ENCODE peak calls at places on chromosomes 16 and 17, in nine cellular contexts. W, A, S, Y, N, P, T, O and Z are unnamed samples.

GRCh38 chr17:75181110-75181509 is 1.6 kb downstream of the SUMO2 start:
- DNase-seq in W (no peak), A (no peak), S (no peak), Y (no peak), N (no peak), P (no peak), T (no peak), O (no peak), Z (no peak)

GRCh38 chr17:35127751-35128514 is 6.5 kb downstream of the FNDC8 start:
- DNase-seq in W (no peak), A (no peak), S (no peak), Y (no peak), N (no peak), P (no peak), T (peak), O (no peak), Z (no peak)

GRCh38 chr17:82772026-82772425 is 20.2 kb downstream of the TBCD start:
- DNase-seq in W (peak), A (peak), S (no peak), Y (peak), N (peak), P (no peak), T (peak), O (no peak), Z (peak)

GRCh38 chr16:50844840-50845239 is 103.0 kb downstream of the CYLD start:
- DNase-seq in W (no peak), A (no peak), S (no peak), Y (peak), N (no peak), P (no peak), T (no peak), O (no peak), Z (no peak)

GRCh38 chr17:22278302-22279275 is 586.3 kb downstream of the KCNJ18 start:
- DNase-seq in W (no peak), A (no peak), S (no peak), Y (no peak), N (no peak), P (no peak), T (no peak), O (no peak), Z (no peak)

GRCh38 chr17:81682565-81683207 is 911 bp downstream of the ARL16 start:
- DNase-seq in W (peak), A (no peak), S (peak), Y (no peak), N (no peak), P (no peak), T (no peak), O (no peak), Z (no peak)

GRCh38 chr16:14071576-14072271 is 605 bp downstream of the MRTFB start:
- DNase-seq in W (no peak), A (no peak), S (peak), Y (no peak), N (no peak), P (no peak), T (no peak), O (no peak), Z (peak)

GRCh38 chr17:45904886-45905285 is 10.5 kb downstream of the MAPT start:
- DNase-seq in W (no peak), A (no peak), S (peak), Y (no peak), N (no peak), P (no peak), T (no peak), O (no peak), Z (no peak)

GRCh38 chr16:62041401-62041800 is 5.2 kb upstream of the CDH8 start:
- DNase-seq in W (peak), A (peak), S (peak), Y (peak), N (peak), P (peak), T (no peak), O (no peak), Z (peak)

GRCh38 chr16:17921357-17921978 is 415.1 kb downstream of the NPIPA8 start:
- DNase-seq in W (no peak), A (peak), S (peak), Y (no peak), N (peak), P (no peak), T (no peak), O (no peak), Z (peak)

GRCh38 chr17:47720754-47721533 is 12.1 kb upstream of the TBX21 start:
- DNase-seq in W (no peak), A (peak), S (peak), Y (peak), N (peak), P (no peak), T (no peak), O (no peak), Z (no peak)

GRCh38 chr17:45346255-45347015 is 29.6 kb upstream of the MAP3K14 start:
- DNase-seq in W (peak), A (no peak), S (no peak), Y (peak), N (no peak), P (no peak), T (no peak), O (no peak), Z (no peak)

DNA sequence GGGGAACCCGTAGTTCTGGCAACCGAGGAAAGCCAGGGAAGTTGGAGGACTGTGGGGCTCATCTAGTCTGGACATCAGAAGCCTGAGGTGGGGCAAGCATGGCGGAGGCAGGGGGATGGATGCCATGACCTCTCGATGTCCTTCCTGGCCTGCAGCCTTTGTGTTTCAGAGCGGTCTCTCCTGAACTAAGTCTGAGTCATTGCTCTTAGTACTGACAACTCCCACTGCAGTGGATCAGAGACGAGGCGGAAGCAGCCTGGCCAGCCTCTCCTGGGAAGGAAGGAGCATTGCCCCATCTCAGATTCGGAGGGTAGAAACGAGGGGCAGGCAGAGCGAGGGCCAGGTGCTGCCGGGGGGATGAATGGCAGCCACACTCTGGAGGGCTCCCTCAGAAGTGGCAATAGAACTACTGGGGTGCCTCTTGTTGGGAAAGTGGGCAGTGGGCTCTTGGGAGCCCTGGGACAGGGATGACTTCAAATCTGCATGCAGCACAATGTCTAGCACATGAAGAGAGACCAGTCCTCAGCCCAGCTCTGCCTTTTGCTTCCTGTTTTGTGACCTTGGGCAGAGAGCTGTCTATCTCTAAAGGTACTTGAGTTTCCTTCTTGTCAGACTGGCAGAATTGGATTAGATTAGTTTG is 3.6 kb upstream of the STAC2 start:
- DNase-seq in W (no peak), A (peak), S (no peak), Y (peak), N (no peak), P (no peak), T (no peak), O (no peak), Z (peak)
- TF ChIP-seq CTCF in W (no peak), A (no peak), S (no peak), Y (no peak), N (no peak), P (no peak), T (no peak), O (no peak), Z (no peak)

GRCh38 chr16:80317132-80318098 is 223.4 kb upstream of the DYNLRB2 start:
- DNase-seq in W (no peak), A (peak), S (peak), Y (no peak), N (no peak), P (no peak), T (no peak), O (no peak), Z (peak)

GRCh38 chr16:80323808-80324195 is 217.0 kb upstream of the DYNLRB2 start:
- DNase-seq in W (no peak), A (no peak), S (no peak), Y (no peak), N (no peak), P (no peak), T (no peak), O (no peak), Z (no peak)

GRCh38 chr16:80318107-80318506 is 222.7 kb upstream of the DYNLRB2 start:
- DNase-seq in W (no peak), A (no peak), S (no peak), Y (no peak), N (no peak), P (no peak), T (no peak), O (no peak), Z (no peak)

GRCh38 chr16:80323187-80323807 is 217.5 kb upstream of the DYNLRB2 start:
- DNase-seq in W (no peak), A (no peak), S (peak), Y (no peak), N (no peak), P (no peak), T (no peak), O (no peak), Z (no peak)

DNA sequence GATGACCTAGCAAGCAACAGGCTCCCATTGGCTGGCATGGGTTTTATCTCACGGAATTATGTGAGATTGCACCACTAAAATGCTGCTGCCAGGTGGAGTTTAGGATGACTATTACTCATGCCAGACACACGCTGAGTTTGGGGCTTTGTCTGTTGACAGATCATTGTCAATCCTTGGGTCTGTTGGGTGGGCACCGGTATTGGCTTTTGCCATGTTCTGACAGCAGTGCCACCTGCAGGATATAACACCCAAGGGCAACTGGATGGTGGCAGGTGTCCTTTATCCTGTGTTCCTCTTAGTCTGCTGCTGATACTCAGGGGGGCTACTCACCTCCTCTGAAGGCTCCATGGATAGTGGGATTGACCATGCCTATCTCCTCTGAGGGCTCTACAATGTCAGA is 221.6 kb upstream of the DYNLRB2 start:
- DNase-seq in W (no peak), A (no peak), S (no peak), Y (no peak), N (no peak), P (no peak), T (no peak), O (no peak), Z (peak)
- TF ChIP-seq CTCF in W (no peak), A (no peak), S (no peak), Y (no peak), N (peak), P (no peak), T (no peak), O (no peak), Z (peak)

GRCh38 chr16:81464279-81464678 is 19.7 kb downstream of the CMIP start:
- DNase-seq in W (no peak), A (no peak), S (no peak), Y (no peak), N (no peak), P (no peak), T (no peak), O (no peak), Z (no peak)
- TF ChIP-seq CTCF in W (no peak), A (no peak), S (no peak), Y (no peak), N (no peak), P (no peak), T (no peak), O (no peak), Z (no peak)

DNA sequence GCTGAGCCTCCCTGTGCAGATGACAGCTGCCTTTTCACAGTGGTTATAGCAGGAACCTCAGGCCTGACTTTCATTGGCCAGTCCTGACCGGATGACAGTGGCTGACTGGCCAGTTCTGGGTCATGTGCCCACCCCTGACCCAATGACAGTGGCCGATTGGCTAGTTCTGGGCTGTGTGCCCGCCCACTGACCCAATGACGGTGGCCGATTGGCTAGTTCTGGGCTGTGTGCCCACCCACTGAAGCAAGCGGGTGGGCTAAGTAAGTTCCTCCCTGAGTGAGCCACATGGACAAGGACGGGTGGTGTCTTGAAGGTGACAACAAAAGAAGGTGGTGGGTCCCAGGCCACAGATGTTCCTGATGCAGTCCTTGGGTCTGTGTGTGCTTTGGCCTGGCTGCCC is 9.5 kb downstream of the DEF8 start:
- DNase-seq in W (peak), A (peak), S (peak), Y (no peak), N (no peak), P (no peak), T (no peak), O (no peak), Z (peak)
- TF ChIP-seq CTCF in W (no peak), A (no peak), S (no peak), Y (no peak), N (no peak), P (no peak), T (no peak), O (no peak), Z (no peak)

DNA sequence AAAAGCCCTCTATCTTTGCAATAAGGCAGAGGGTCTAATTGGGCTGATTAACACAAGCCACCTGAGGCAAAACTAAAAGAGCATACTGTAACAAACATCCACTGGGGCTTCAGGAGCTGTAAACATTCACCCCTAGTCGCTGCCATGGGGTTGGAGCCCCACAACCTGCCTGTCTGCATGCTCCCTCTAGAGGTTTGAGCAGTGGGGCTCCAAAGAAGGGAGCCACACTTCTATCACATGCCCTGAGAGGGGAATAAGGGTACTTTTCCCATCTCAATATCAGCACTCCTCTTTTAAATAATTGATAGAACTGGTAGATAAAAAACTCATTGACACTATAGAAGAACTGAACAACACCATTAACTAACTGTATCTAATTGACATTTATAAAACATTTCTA is 130.1 kb upstream of the COX10 start:
- DNase-seq in W (no peak), A (no peak), S (no peak), Y (no peak), N (no peak), P (no peak), T (no peak), O (no peak), Z (peak)
- TF ChIP-seq CTCF in W (no peak), A (no peak), S (no peak), Y (no peak), N (no peak), P (no peak), T (no peak), O (no peak), Z (no peak)

GRCh38 chr16:47774661-47775060 is 313.5 kb downstream of the PHKB start:
- DNase-seq in W (peak), A (peak), S (peak), Y (no peak), N (peak), P (no peak), T (no peak), O (no peak), Z (peak)
- TF ChIP-seq CTCF in W (peak), A (peak), S (peak), Y (peak), N (peak), P (no peak), T (peak), O (no peak), Z (no peak)

DNA sequence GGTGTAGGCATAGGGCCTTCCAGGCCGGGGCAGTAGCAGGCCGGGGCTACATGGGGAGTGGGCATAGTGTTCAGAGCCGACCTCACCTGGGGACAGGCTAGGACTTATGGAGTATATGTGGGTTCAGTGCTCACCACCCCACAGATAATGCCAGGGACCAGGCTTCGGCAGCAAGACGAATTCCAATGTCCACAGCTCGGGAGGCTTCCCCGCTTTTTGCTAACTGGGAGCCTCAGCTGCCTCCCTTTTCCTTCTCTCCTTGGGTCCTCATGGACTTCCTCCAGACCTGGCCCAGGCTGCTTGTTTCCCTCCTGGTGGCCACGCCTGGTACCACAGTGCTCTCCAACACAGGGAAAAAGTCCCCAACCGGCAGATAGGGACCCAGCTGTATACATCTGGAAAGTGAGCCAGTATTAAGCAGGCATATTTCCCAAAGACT is 20.1 kb upstream of the SLC46A1 start:
- DNase-seq in W (no peak), A (peak), S (peak), Y (no peak), N (no peak), P (no peak), T (no peak), O (no peak), Z (peak)
- TF ChIP-seq CTCF in W (peak), A (peak), S (peak), Y (peak), N (peak), P (peak), T (peak), O (no peak), Z (peak)

GRCh38 chr17:43814026-43814425 is 18.9 kb downstream of the MPP3 start:
- DNase-seq in W (no peak), A (no peak), S (no peak), Y (no peak), N (no peak), P (no peak), T (no peak), O (no peak), Z (no peak)
- TF ChIP-seq CTCF in W (no peak), A (no peak), S (no peak), Y (no peak), N (no peak), P (no peak), T (no peak), O (no peak), Z (no peak)

GRCh38 chr17:38656959-38657823 is 17.6 kb downstream of the EPOP start:
- DNase-seq in W (no peak), A (no peak), S (peak), Y (no peak), N (no peak), P (no peak), T (no peak), O (no peak), Z (no peak)
- TF ChIP-seq CTCF in W (no peak), A (no peak), S (no peak), Y (no peak), N (no peak), P (no peak), T (no peak), O (no peak), Z (no peak)

GRCh38 chr16:81873843-81874752 is 95.0 kb downstream of the PLCG2 start:
- DNase-seq in W (peak), A (peak), S (peak), Y (peak), N (no peak), P (no peak), T (no peak), O (peak), Z (peak)
- TF ChIP-seq CTCF in W (peak), A (peak), S (peak), Y (peak), N (peak), P (peak), T (peak), O (peak), Z (peak)